ENCODE peak calls at places on chromosome 7, in nine cellular contexts. P, X, D, T, S, J, F, M and Y are unnamed samples.

GRCh38 chr7:138937484-138937883 is 43.7 kb downstream of the KIAA1549 start:
- DNase-seq in D (no peak), T (no peak), F (no peak), J (no peak), P (no peak), S (no peak), M (no peak), X (no peak), Y (no peak)

GRCh38 chr7:30708983-30709382 is 26.7 kb upstream of the CRHR2 start:
- DNase-seq in X (peak), D (peak), F (no peak), S (no peak), M (no peak), J (no peak), P (no peak), T (peak), Y (no peak)

GRCh38 chr7:50660040-50660829 is 95.0 kb upstream of the DDC start:
- DNase-seq in P (no peak), S (no peak), J (peak), T (no peak), D (no peak), F (no peak), X (no peak), M (no peak), Y (no peak)

GRCh38 chr7:124032369-124033092 is at the start of gene TMEM229A:
- DNase-seq in T (no peak), D (peak), X (peak), P (peak), M (peak), F (peak), J (no peak), S (peak), Y (peak)

GRCh38 chr7:45646996-45647411 is 72.8 kb downstream of the ADCY1 start:
- DNase-seq in X (no peak), M (peak), F (no peak), P (no peak), D (no peak), J (no peak), T (peak), S (no peak), Y (no peak)

GRCh38 chr7:45651056-45651444 is 76.9 kb downstream of the ADCY1 start:
- DNase-seq in X (no peak), F (no peak), D (no peak), J (no peak), M (no peak), T (peak), S (no peak), P (no peak), Y (no peak)

GRCh38 chr7:131620673-131621609 is 64.5 kb upstream of the PODXL start:
- DNase-seq in S (peak), X (peak), M (peak), D (no peak), F (no peak), T (no peak), P (no peak), J (no peak), Y (peak)

GRCh38 chr7:42603496-42603895 is 308.4 kb downstream of the C7orf25 start:
- DNase-seq in F (no peak), J (no peak), P (no peak), X (no peak), D (no peak), S (no peak), M (no peak), T (no peak), Y (no peak)

GRCh38 chr7:24786941-24787340 is 29.7 kb upstream of the GSDME start:
- DNase-seq in P (peak), J (no peak), X (peak), S (peak), D (peak), T (no peak), M (peak), F (no peak), Y (peak)

GRCh38 chr7:93889261-93889660 is 1.3 kb downstream of the TFPI2 start:
- DNase-seq in J (no peak), M (peak), D (peak), S (peak), F (no peak), X (peak), T (no peak), P (peak), Y (peak)

GRCh38 chr7:22302951-22303423 is 54.0 kb downstream of the RAPGEF5 start:
- DNase-seq in D (peak), S (no peak), X (no peak), J (no peak), P (no peak), F (no peak), T (no peak), M (no peak), Y (no peak)

GRCh38 chr7:142560166-142560565 is 189.1 kb upstream of the PRSS1 start:
- DNase-seq in P (no peak), X (no peak), M (no peak), D (no peak), F (no peak), T (no peak), S (peak), J (no peak), Y (no peak)

GRCh38 chr7:142557971-142558582 is 191.2 kb upstream of the PRSS1 start:
- DNase-seq in S (peak), F (peak), X (peak), D (peak), M (peak), T (no peak), P (peak), J (peak), Y (no peak)

GRCh38 chr7:142554555-142555532 is 194.4 kb upstream of the PRSS1 start:
- DNase-seq in J (no peak), X (no peak), S (peak), T (no peak), P (no peak), F (no peak), D (no peak), M (peak), Y (peak)

GRCh38 chr7:142553216-142553615 is 196.1 kb upstream of the PRSS1 start:
- DNase-seq in F (no peak), T (no peak), S (peak), M (no peak), J (no peak), D (peak), P (no peak), X (no peak), Y (peak)

GRCh38 chr7:142556745-142557144 is 192.5 kb upstream of the PRSS1 start:
- DNase-seq in D (peak), T (no peak), P (peak), S (peak), X (peak), J (no peak), M (peak), F (peak), Y (peak)
- TF ChIP-seq CTCF in D (peak), T (no peak), P (no peak), S (peak), X (peak), J (no peak), M (peak), F (no peak), Y (peak)

DNA sequence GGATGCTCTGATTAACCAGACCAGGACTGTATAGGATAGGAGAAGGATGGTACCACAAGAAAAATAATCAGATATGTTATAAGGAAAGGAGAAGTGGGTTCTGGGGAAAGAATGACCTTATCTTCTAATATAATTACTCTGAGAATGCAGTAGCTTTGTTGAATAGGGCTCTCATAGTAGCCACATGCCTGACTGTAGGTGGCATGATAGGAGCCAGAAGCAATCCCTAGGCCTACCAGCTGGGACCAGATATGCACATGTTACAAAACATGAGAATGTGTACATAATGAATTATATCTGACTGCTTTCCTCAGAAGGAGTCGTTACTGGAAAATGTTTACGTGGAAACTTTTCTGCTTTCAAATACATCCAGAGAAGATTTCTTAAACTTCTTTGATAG is 53.2 kb upstream of the FAM3C start:
- DNase-seq in P (no peak), F (no peak), S (no peak), M (no peak), T (no peak), X (peak), D (peak), J (no peak), Y (no peak)
- TF ChIP-seq CTCF in P (no peak), F (no peak), S (peak), M (no peak), T (no peak), X (no peak), D (peak), J (no peak), Y (no peak)

DNA sequence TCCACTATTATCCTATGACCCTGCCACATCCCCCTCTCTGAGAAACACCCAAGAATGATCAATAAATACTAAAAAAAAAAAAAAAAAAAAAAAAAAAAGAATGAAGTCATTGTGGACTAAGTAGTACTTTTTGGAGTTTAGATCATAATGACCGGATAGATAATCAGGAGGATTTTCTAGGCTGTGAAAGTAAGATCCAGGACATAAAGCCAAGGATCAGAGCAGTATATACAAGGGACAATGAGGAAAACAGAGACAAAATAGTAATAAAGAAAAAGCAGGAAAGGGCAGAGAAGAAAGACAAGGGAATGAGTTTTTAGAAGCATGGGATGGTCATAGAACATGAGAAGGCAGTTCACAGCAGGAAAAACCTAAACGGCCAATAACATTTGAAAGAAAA is 87.6 kb downstream of the AKAP9 start:
- DNase-seq in F (no peak), J (no peak), D (no peak), X (no peak), T (no peak), S (no peak), P (no peak), M (no peak), Y (no peak)
- TF ChIP-seq CTCF in F (no peak), J (no peak), D (no peak), X (no peak), T (no peak), S (no peak), P (no peak), M (no peak), Y (no peak)

GRCh38 chr7:117014099-117014656 is 60.9 kb downstream of the ST7 start:
- DNase-seq in J (no peak), T (no peak), F (no peak), P (no peak), M (no peak), D (no peak), S (no peak), X (no peak), Y (no peak)

GRCh38 chr7:117010375-117011133 is 57.3 kb downstream of the ST7 start:
- DNase-seq in F (no peak), S (peak), J (no peak), T (no peak), P (no peak), D (peak), M (peak), X (no peak), Y (peak)

GRCh38 chr7:117011419-117012260 is 58.3 kb downstream of the ST7 start:
- DNase-seq in X (no peak), J (no peak), T (no peak), M (no peak), F (no peak), P (no peak), D (no peak), S (no peak), Y (no peak)

GRCh38 chr7:117014673-117015133 is 61.4 kb downstream of the ST7 start:
- DNase-seq in J (no peak), P (no peak), S (peak), F (peak), X (peak), D (peak), M (peak), T (peak), Y (peak)

DNA sequence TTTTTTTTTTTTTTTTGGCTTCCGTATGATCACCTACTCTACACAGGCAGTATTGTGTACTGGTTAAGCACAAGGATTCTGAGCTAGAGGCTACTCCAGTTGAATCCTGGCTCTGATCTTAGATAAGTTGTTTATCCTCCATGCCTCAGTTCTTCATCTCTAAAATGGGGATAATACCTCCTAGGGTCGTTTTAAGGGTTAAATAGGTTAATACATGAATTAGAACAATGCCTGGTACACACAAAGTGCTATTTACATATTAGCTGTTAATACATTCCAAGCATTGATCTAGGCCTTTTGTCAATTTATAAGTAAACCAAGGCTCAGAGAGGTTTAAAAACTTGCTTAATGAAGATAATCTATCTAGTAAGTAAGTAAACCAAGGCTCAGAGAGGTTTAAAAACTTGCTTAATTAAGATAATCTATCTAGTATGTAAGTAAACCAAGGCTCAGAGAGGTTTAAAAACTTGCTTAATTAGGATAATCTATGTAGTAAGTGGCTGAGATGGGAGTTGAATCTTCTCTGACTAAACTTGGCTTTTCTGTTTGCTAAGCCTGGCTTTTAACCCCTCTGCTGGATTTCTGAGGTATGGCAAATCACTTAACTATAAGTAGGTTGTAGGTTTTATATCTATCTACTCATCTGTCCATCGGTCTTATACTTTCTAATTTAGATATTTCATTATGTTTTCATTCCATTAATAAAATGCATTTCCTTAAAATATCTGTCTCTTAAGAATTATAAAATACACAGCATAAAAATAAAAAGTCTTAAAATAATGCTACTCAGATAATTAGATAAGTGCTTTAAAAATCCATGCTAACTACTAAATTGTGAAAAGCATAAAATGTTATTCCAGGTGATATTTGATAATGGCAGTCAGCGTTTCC is 59.2 kb downstream of the ST7 start:
- DNase-seq in M (peak), F (no peak), X (peak), D (peak), S (peak), T (no peak), J (no peak), P (peak), Y (no peak)
- TF ChIP-seq CTCF in M (peak), F (no peak), X (peak), D (peak), S (peak), T (peak), J (peak), P (peak), Y (peak)

GRCh38 chr7:21261627-21262564 is 166.0 kb upstream of the SP4 start:
- DNase-seq in F (peak), S (peak), P (peak), X (peak), D (peak), J (peak), T (no peak), M (peak), Y (peak)
- TF ChIP-seq CTCF in F (peak), S (peak), P (peak), X (peak), D (peak), J (peak), T (peak), M (peak), Y (peak)

GRCh38 chr7:112749775-112750174 is 40.4 kb downstream of the TMEM168 start:
- DNase-seq in X (no peak), T (no peak), F (no peak), D (no peak), J (no peak), P (no peak), S (no peak), M (no peak), Y (no peak)
- TF ChIP-seq CTCF in X (no peak), T (no peak), F (no peak), D (no peak), J (no peak), P (no peak), S (no peak), M (no peak), Y (no peak)

DNA sequence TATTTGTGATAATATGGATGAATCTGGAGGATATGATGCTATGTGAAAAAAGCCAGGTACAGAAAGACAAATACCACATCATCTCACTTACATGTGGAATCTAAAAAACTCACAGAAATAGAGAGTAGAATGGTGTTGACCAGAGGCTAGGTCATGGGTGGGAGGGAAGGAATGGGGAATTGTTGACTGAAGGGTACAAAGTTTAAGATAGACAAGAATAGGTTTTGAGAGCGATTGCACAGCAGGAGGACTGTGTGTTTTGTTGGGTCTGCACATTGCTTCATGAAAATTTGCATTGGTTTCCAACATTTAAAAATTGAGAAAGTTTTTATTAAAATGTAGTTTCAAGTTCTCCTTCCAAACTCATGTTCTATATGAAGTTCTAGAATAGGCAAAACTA is 8.4 kb downstream of the SLC26A5 start:
- DNase-seq in T (no peak), F (no peak), X (no peak), M (no peak), S (no peak), J (no peak), D (no peak), P (no peak), Y (no peak)
- TF ChIP-seq CTCF in T (no peak), F (no peak), X (no peak), M (no peak), S (no peak), J (no peak), D (no peak), P (no peak), Y (no peak)

GRCh38 chr7:84013616-84014240 is 180.9 kb downstream of the SEMA3A start:
- DNase-seq in S (no peak), T (no peak), M (no peak), D (no peak), X (no peak), J (no peak), P (no peak), F (no peak), Y (no peak)
- TF ChIP-seq CTCF in S (no peak), T (no peak), M (no peak), D (no peak), X (no peak), J (no peak), P (no peak), F (no peak), Y (no peak)

GRCh38 chr7:82172017-82172416 is 271.6 kb downstream of the CACNA2D1 start:
- DNase-seq in T (no peak), S (no peak), X (peak), F (no peak), M (no peak), P (no peak), J (no peak), D (peak), Y (no peak)
- TF ChIP-seq CTCF in T (no peak), S (no peak), X (no peak), F (no peak), M (no peak), P (peak), J (no peak), D (peak), Y (no peak)

DNA sequence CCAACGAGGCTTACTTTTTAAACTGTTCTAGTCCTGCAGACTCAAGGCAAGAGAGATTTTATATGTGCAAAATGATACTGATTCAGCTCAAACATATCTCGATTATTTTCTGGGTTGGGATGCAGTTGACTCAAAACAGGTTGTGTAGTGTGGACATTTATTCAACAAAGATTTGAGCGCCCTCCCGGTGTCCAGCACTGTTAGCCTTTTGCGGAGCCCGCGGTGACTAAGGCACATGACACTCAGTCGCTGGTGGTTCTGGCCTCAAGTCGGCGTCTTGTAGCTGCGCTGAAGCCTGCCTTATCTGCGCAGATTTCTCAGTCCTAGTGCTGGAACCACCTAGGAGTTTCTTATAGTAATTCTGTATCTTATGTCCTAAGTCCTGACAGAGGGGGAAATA is 938 bp upstream of the CADPS2 start:
- DNase-seq in F (peak), P (peak), J (no peak), M (peak), X (peak), D (peak), T (peak), S (peak), Y (peak)
- TF ChIP-seq CTCF in F (no peak), P (no peak), J (no peak), M (no peak), X (peak), D (no peak), T (peak), S (peak), Y (no peak)